ENCODE peak calls at places on chromosomes 2 and 18, in four cellular contexts. N is left lung, M is iPS-NIHi11, L is NT2/D1. Q is an unnamed sample.

GRCh38 chr2:28445448-28446258 is 50.2 kb upstream of the PLB1 start:
- DNase-seq in N (peak; percentile 61), L (no peak), M (no peak), Q (peak; percentile 33)

GRCh38 chr2:204024906-204025475 is 88.4 kb downstream of the ICOS start:
- DNase-seq in N (no peak), M (no peak), L (no peak), Q (no peak)

GRCh38 chr2:68193774-68194372 is 36.2 kb downstream of the PNO1 start:
- DNase-seq in N (no peak), L (no peak), M (no peak), Q (no peak)

GRCh38 chr18:60693426-60693825 is 320.9 kb upstream of the MC4R start:
- DNase-seq in M (no peak), N (no peak), L (no peak), Q (no peak)

GRCh38 chr2:4718777-4719176 is 973.4 kb upstream of the SOX11 start:
- DNase-seq in L (no peak), N (no peak), M (no peak), Q (no peak)

GRCh38 chr2:104584393-104584792 is 269.5 kb upstream of the POU3F3 start:
- DNase-seq in N (no peak), M (peak; percentile 37), L (no peak), Q (no peak)

GRCh38 chr18:37484893-37485834 is 80.4 kb downstream of the CELF4 start:
- DNase-seq in L (peak; percentile 36), N (no peak), M (peak; percentile 81), Q (peak; percentile 41)

GRCh38 chr2:191710411-191710900 is 32.5 kb downstream of the NABP1 start:
- DNase-seq in M (no peak), N (no peak), L (no peak), Q (peak; percentile 24)

GRCh38 chr18:76958692-76959341 is 136.5 kb downstream of the ZNF236 start:
- DNase-seq in N (no peak), M (no peak), L (no peak), Q (peak; percentile 33)

GRCh38 chr18:65567372-65567771 is 183.4 kb upstream of the CDH7 start:
- DNase-seq in N (no peak), M (peak; percentile 26), L (peak; percentile 3), Q (peak; percentile 62)

GRCh38 chr18:52288403-52289004 is 51.5 kb upstream of the DCC start:
- DNase-seq in N (no peak), L (peak; percentile 25), M (peak; percentile 45), Q (peak; percentile 23)

GRCh38 chr2:241848761-241849615 is 9.7 kb downstream of the PDCD1 start:
- DNase-seq in L (no peak), N (no peak), M (peak; percentile 7), Q (no peak)

GRCh38 chr2:36439084-36439483 is 83.5 kb downstream of the CRIM1 start:
- DNase-seq in M (no peak), L (no peak), N (no peak), Q (no peak)

GRCh38 chr2:158325031-158325781 is 131.3 kb downstream of the CCDC148 start:
- DNase-seq in N (no peak), L (no peak), M (no peak), Q (no peak)

GRCh38 chr2:152627010-152627957 is 90.0 kb downstream of the PRPF40A start:
- DNase-seq in N (no peak), M (no peak), L (no peak), Q (peak; percentile 61)

GRCh38 chr2:168119519-168120141 is 127.8 kb downstream of the STK39 start:
- DNase-seq in L (peak; percentile 65), N (no peak), M (peak; percentile 27), Q (peak; percentile 74)

GRCh38 chr2:118012778-118013177 is 1.1 kb downstream of the CCDC93 start:
- DNase-seq in N (no peak), L (no peak), M (no peak), Q (no peak)

GRCh38 chr2:209929369-209929768 is 73.1 kb upstream of the RPE start:
- DNase-seq in M (no peak), L (no peak), N (no peak), Q (no peak)

GRCh38 chr18:76968073-76968472 is 145.7 kb downstream of the ZNF236 start:
- DNase-seq in L (peak; percentile 59), M (peak; percentile 100), N (no peak), Q (no peak)

GRCh38 chr18:23523429-23524212 is 20.3 kb downstream of the RMC1 start:
- DNase-seq in M (no peak), N (no peak), L (no peak), Q (no peak)

GRCh38 chr2:156405586-156405985 is 30.6 kb upstream of the GPD2 start:
- DNase-seq in N (peak; percentile 77), M (no peak), L (no peak), Q (peak; percentile 3)

GRCh38 chr2:16042201-16042700 is 101.9 kb downstream of the MYCN start:
- DNase-seq in M (no peak), N (no peak), L (no peak), Q (no peak)

GRCh38 chr18:23982154-23983071 is 32.1 kb upstream of the TTC39C start:
- DNase-seq in L (no peak), M (no peak), N (peak; percentile 54), Q (no peak)

GRCh38 chr2:237128026-237128703 is 42.5 kb downstream of the COPS8 start:
- DNase-seq in M (peak; percentile 47), L (peak; percentile 73), N (peak; percentile 93), Q (peak; percentile 90)

GRCh38 chr2:9203006-9203405 is 3.6 kb upstream of the ASAP2 start:
- DNase-seq in L (no peak), M (no peak), N (no peak), Q (no peak)